ENCODE peak calls at places on chromosomes 13 and 19, in ten cellular contexts. B is K562, E is mammary epithelial cell, K is SK-N-SH, S is fibroblast of lung, H is neuronal stem cell, U is endothelial cell of umbilical vein, N is GM23338, R is IMR-90, J is GM23248. A is an unnamed sample.

GRCh38 chr13:113105032-113105993 is at the start of gene F7:
- DNase-seq in S (no peak), B (no peak), H (no peak), K (no peak), N (no peak), E (no peak), R (peak), U (no peak), J (no peak), A (no peak)

GRCh38 chr13:29754486-29754806 is 96.0 kb downstream of the UBL3 start:
- DNase-seq in J (peak), S (peak), H (peak), B (peak), E (no peak), K (no peak), R (peak), U (peak), N (peak), A (no peak)

GRCh38 chr19:5001547-5002131 is 32.7 kb downstream of the KDM4B start:
- DNase-seq in K (peak), B (peak), R (peak), S (peak), E (peak), J (peak), U (peak), H (no peak), N (peak), A (peak)

GRCh38 chr13:26502826-26503225 is 54.7 kb upstream of the WASF3 start:
- DNase-seq in S (peak), E (peak), U (peak), N (peak), J (peak), R (peak), K (no peak), B (no peak), H (no peak), A (peak)

GRCh38 chr19:14460935-14461334 is 14.2 kb downstream of the PTGER1 start:
- DNase-seq in R (no peak), S (no peak), E (no peak), N (no peak), J (no peak), K (no peak), B (no peak), U (no peak), H (no peak), A (no peak)

GRCh38 chr19:54096642-54097106 is 3.9 kb downstream of the OSCAR start:
- DNase-seq in J (peak), H (no peak), K (no peak), R (peak), B (peak), U (no peak), N (peak), S (peak), E (peak), A (peak)

GRCh38 chr19:49924004-49924880 is 4.8 kb upstream of the ATF5 start:
- DNase-seq in J (no peak), S (peak), U (no peak), N (no peak), R (no peak), H (no peak), E (no peak), K (no peak), B (no peak), A (peak)

GRCh38 chr19:17303940-17304267 is 679 bp upstream of the ABHD8 start:
- DNase-seq in H (no peak), E (no peak), B (no peak), K (no peak), R (no peak), J (peak), S (no peak), N (no peak), U (no peak), A (no peak)

GRCh38 chr19:29098863-29099481 is 114.0 kb downstream of the UQCRFS1 start:
- DNase-seq in J (peak), K (no peak), S (peak), N (no peak), B (peak), U (no peak), R (peak), E (peak), H (no peak), A (peak)

GRCh38 chr13:27770809-27771208 is 21.5 kb upstream of the GSX1 start:
- DNase-seq in U (peak), H (no peak), R (peak), K (peak), N (peak), E (peak), S (peak), B (peak), J (peak), A (no peak)

GRCh38 chr19:54421169-54421516 is 5.9 kb downstream of the TTYH1 start:
- DNase-seq in N (no peak), B (no peak), R (no peak), S (no peak), E (no peak), H (no peak), J (no peak), U (no peak), K (no peak), A (no peak)

GRCh38 chr13:72221276-72221962 is 354.4 kb upstream of the DACH1 start:
- DNase-seq in K (no peak), U (peak), E (peak), H (no peak), B (peak), S (no peak), R (no peak), J (no peak), N (peak), A (peak)

GRCh38 chr19:35013820-35014754 is 14.0 kb downstream of the GRAMD1A start:
- DNase-seq in E (no peak), R (no peak), H (no peak), S (no peak), B (no peak), K (peak), N (no peak), J (no peak), U (no peak), A (peak)

GRCh38 chr13:104011505-104012270 is 945.5 kb upstream of the SLC10A2 start:
- DNase-seq in H (peak), E (no peak), S (no peak), U (no peak), K (no peak), R (no peak), N (peak), J (no peak), B (no peak), A (no peak)

GRCh38 chr19:43504426-43505185 is at the start of gene PHLDB3:
- DNase-seq in U (peak), R (peak), H (no peak), E (no peak), J (peak), K (peak), B (peak), S (no peak), N (peak), A (peak)

GRCh38 chr19:33720691-33721682 is 75.7 kb upstream of the KCTD15 start:
- DNase-seq in H (no peak), U (no peak), S (no peak), B (peak), N (no peak), E (no peak), R (no peak), J (no peak), K (no peak), A (peak)

GRCh38 chr13:100659578-100659977 is 15.0 kb downstream of the TMTC4 start:
- DNase-seq in S (no peak), R (no peak), K (no peak), U (no peak), B (no peak), H (no peak), E (no peak), J (no peak), N (peak), A (no peak)

GRCh38 chr19:670609-671075 is 5.5 kb upstream of the FSTL3 start:
- DNase-seq in U (no peak), H (no peak), K (no peak), B (no peak), R (no peak), E (no peak), J (peak), S (no peak), N (peak), A (peak)

GRCh38 chr13:80196756-80197155 is 144.2 kb downstream of the SPRY2 start:
- DNase-seq in E (no peak), N (no peak), R (peak), B (no peak), U (no peak), K (no peak), S (no peak), J (peak), H (no peak), A (no peak)

GRCh38 chr19:47432499-47432898 is 13.2 kb upstream of the MEIS3 start:
- DNase-seq in S (no peak), N (no peak), U (no peak), R (no peak), E (no peak), B (no peak), H (no peak), J (no peak), K (no peak), A (no peak)
- H2AFZ ChIP-seq in S (no peak), N (no peak), U (no peak), R (no peak), E (no peak), B (no peak), H (no peak), J (no peak), K (no peak), A (no peak)

GRCh38 chr13:42876810-42877550 is 95.6 kb downstream of the FAM216B start:
- DNase-seq in B (no peak), U (no peak), J (peak), K (no peak), R (peak), H (no peak), E (peak), N (no peak), S (peak), A (peak)

GRCh38 chr13:42873081-42873480 is 91.7 kb downstream of the FAM216B start:
- DNase-seq in B (no peak), J (peak), S (no peak), N (no peak), H (no peak), U (no peak), K (no peak), R (peak), E (no peak), A (no peak)

GRCh38 chr13:42878721-42879120 is 97.3 kb downstream of the FAM216B start:
- DNase-seq in J (no peak), E (no peak), K (no peak), U (no peak), B (no peak), R (no peak), H (no peak), N (no peak), S (no peak), A (no peak)

GRCh38 chr13:42875448-42876269 is 94.3 kb downstream of the FAM216B start:
- DNase-seq in H (peak), B (no peak), E (no peak), S (peak), R (peak), J (peak), N (peak), K (peak), U (peak), A (no peak)

DNA sequence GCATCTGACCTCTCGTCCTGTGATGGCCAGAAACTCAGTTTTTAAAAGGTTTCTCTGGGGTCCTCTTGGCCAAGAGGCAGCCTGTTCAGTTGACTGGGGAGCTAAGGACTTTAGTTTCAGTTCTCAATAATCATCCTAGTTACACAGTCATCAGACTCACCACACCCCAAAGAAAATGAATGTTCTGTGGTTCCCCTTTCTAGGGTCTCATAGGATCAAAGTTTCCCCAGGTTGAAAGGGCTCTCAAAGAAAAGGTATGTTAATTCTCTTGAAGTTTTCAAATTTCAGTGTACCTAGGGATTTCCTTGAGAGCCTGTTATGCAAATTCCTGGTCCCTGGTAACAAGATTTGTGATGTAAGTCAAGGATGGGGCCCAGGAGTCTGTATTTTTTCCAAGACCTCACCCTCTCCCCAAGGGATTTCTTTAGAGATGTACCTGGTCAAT is 94.9 kb downstream of the FAM216B start:
- DNase-seq in J (no peak), U (no peak), K (no peak), N (peak), E (peak), R (no peak), H (no peak), S (no peak), B (no peak), A (no peak)
- H2AFZ ChIP-seq in J (no peak), U (no peak), K (no peak), N (no peak), E (no peak), R (no peak), H (peak), S (no peak), B (no peak), A (no peak)

DNA sequence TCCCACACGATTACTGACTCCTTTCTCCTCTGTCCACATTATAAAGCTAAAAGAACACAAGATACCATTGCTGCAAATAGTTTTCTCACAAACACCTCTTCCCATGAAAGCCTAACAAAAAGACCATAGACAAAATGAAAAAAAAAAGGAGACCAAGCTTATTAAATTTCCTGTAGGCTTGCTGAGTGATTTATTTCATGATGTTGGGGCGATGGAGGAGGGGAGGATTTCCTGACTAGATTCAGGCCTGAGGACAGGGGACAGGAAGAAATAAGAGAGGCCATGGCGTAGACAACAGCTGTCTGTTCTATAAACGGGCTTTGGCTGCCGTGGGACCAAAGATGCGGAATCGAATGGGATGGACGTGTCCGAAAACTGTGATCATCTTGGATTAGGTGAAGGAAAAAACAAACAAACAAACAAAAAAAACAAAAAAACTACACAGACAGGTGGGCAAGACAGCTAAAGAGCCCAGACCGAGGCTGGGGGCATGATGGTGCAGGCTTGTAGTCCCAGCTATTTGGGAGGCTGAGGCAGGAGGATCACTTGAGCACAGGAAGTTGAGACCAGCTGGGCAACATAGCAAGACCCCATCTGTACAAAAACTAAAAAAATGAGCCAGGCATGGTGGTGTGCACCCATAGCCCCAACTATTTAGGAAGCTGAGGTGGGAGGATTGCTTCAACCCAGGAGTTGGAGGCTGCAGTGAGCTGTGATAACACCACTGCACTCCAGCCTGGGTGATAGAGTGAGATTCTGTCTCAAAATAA is 5.3 kb downstream of the TMPRSS9 start:
- DNase-seq in K (no peak), E (no peak), S (no peak), U (peak), B (no peak), H (no peak), R (no peak), N (no peak), J (no peak), A (peak)
- H2AFZ ChIP-seq in K (no peak), E (no peak), S (no peak), U (no peak), B (no peak), H (no peak), R (no peak), N (no peak), J (no peak), A (no peak)

GRCh38 chr13:34698953-34699352 is 243.1 kb upstream of the NBEA start:
- DNase-seq in J (peak), H (no peak), N (no peak), S (peak), K (no peak), B (no peak), R (no peak), E (no peak), U (no peak), A (peak)

GRCh38 chr13:34696741-34697140 is 245.3 kb upstream of the NBEA start:
- DNase-seq in B (no peak), K (no peak), R (no peak), U (no peak), E (no peak), N (no peak), H (no peak), S (no peak), J (no peak), A (no peak)

GRCh38 chr13:34700155-34700554 is 241.9 kb upstream of the NBEA start:
- DNase-seq in N (no peak), S (no peak), J (no peak), R (no peak), E (no peak), B (no peak), U (no peak), H (no peak), K (no peak), A (no peak)

GRCh38 chr13:34696296-34696695 is 245.8 kb upstream of the NBEA start:
- DNase-seq in E (no peak), H (no peak), B (no peak), K (no peak), S (no peak), N (no peak), J (no peak), U (no peak), R (no peak), A (no peak)

GRCh38 chr13:34695063-34695462 is 247.0 kb upstream of the NBEA start:
- DNase-seq in S (no peak), H (no peak), J (no peak), U (no peak), B (no peak), N (no peak), E (no peak), K (no peak), R (no peak), A (no peak)
- H2AFZ ChIP-seq in S (no peak), H (no peak), J (no peak), U (no peak), B (no peak), N (peak), E (no peak), K (no peak), R (no peak), A (no peak)

GRCh38 chr13:40765602-40766001 is 5.4 kb downstream of the MRPS31 start:
- DNase-seq in S (no peak), N (no peak), E (no peak), K (no peak), J (no peak), U (no peak), B (no peak), R (no peak), H (no peak), A (no peak)

GRCh38 chr13:40770609-40770933 is 419 bp downstream of the MRPS31 start:
- DNase-seq in B (no peak), N (no peak), E (no peak), H (no peak), J (no peak), U (no peak), R (no peak), K (no peak), S (no peak), A (no peak)

GRCh38 chr13:40770934-40771618 is at the start of gene MRPS31:
- DNase-seq in R (peak), H (peak), J (peak), S (peak), K (peak), B (peak), E (peak), N (peak), U (peak), A (peak)

GRCh38 chr13:40772765-40773473 is 1.9 kb upstream of the MRPS31 start:
- DNase-seq in H (no peak), U (no peak), K (no peak), E (no peak), N (no peak), S (no peak), B (no peak), J (no peak), R (no peak), A (no peak)

GRCh38 chr13:40769970-40770369 is 1.0 kb downstream of the MRPS31 start:
- DNase-seq in N (no peak), J (no peak), U (no peak), E (no peak), H (no peak), K (no peak), R (no peak), B (no peak), S (no peak), A (no peak)
- H2AFZ ChIP-seq in N (no peak), J (peak), U (no peak), E (peak), H (no peak), K (no peak), R (no peak), B (peak), S (no peak), A (peak)

GRCh38 chr19:48530044-48530720 is 18.5 kb upstream of the LMTK3 start:
- DNase-seq in E (no peak), B (no peak), J (peak), K (peak), N (peak), U (no peak), H (no peak), R (no peak), S (no peak), A (peak)
- H2AFZ ChIP-seq in E (peak), B (peak), J (peak), K (peak), N (peak), U (no peak), H (peak), R (no peak), S (no peak), A (peak)

GRCh38 chr13:57326532-57326931 is 159.5 kb downstream of the PRR20E start:
- DNase-seq in N (no peak), E (no peak), K (no peak), U (no peak), S (no peak), J (no peak), B (no peak), H (no peak), R (no peak), A (no peak)
- H2AFZ ChIP-seq in N (no peak), E (no peak), K (no peak), U (no peak), S (no peak), J (no peak), B (no peak), H (no peak), R (no peak), A (no peak)

A was measured in osteoblast.